ENCODE peak calls at places on chromosomes 1 and 21, in nine cellular contexts. One of them, this sample, is unnamed.

GRCh38 chr1:113811353-113811887 is 856 bp downstream of the RSBN1 start:
- DNase-seq in breast epithelium: no peak
- DNase-seq in stomach: no peak
- DNase-seq in GM12878: no peak
- DNase-seq in GM23338: peak; percentile 57
- DNase-seq in prostate gland: peak; percentile 9
- DNase-seq in suprapubic skin: no peak
- DNase-seq in spleen: peak; percentile 77
- DNase-seq in endothelial cell of umbilical vein: peak; percentile 65
- DNase-seq in this sample: no peak

GRCh38 chr1:117820096-117820495 is 109.3 kb downstream of the GDAP2 start:
- DNase-seq in breast epithelium: no peak
- DNase-seq in stomach: no peak
- DNase-seq in GM12878: no peak
- DNase-seq in GM23338: no peak
- DNase-seq in prostate gland: no peak
- DNase-seq in suprapubic skin: no peak
- DNase-seq in spleen: no peak
- DNase-seq in endothelial cell of umbilical vein: no peak
- DNase-seq in this sample: no peak

GRCh38 chr21:28393279-28393678 is 599.4 kb downstream of the LTN1 start:
- DNase-seq in breast epithelium: no peak
- DNase-seq in stomach: peak; percentile 84
- DNase-seq in GM12878: no peak
- DNase-seq in GM23338: peak; percentile 9
- DNase-seq in prostate gland: no peak
- DNase-seq in suprapubic skin: no peak
- DNase-seq in spleen: no peak
- DNase-seq in endothelial cell of umbilical vein: no peak
- DNase-seq in this sample: no peak

GRCh38 chr1:168236836-168237611 is 11.2 kb downstream of the SFT2D2 start:
- DNase-seq in breast epithelium: no peak
- DNase-seq in stomach: no peak
- DNase-seq in GM12878: no peak
- DNase-seq in GM23338: no peak
- DNase-seq in prostate gland: no peak
- DNase-seq in suprapubic skin: no peak
- DNase-seq in spleen: no peak
- DNase-seq in endothelial cell of umbilical vein: no peak
- DNase-seq in this sample: no peak

GRCh38 chr1:244210884-244211558 is 159.9 kb downstream of the ZBTB18 start:
- DNase-seq in breast epithelium: no peak
- DNase-seq in stomach: no peak
- DNase-seq in GM12878: no peak
- DNase-seq in GM23338: peak; percentile 89
- DNase-seq in prostate gland: no peak
- DNase-seq in suprapubic skin: no peak
- DNase-seq in spleen: no peak
- DNase-seq in endothelial cell of umbilical vein: no peak
- DNase-seq in this sample: no peak

GRCh38 chr1:103460496-103460895 is 65.0 kb upstream of the RNPC3 start:
- DNase-seq in breast epithelium: no peak
- DNase-seq in stomach: no peak
- DNase-seq in GM12878: no peak
- DNase-seq in GM23338: no peak
- DNase-seq in prostate gland: no peak
- DNase-seq in suprapubic skin: no peak
- DNase-seq in spleen: no peak
- DNase-seq in endothelial cell of umbilical vein: no peak
- DNase-seq in this sample: no peak

GRCh38 chr1:16717174-16718108 is 22.9 kb upstream of the RNU1-4 start:
- DNase-seq in breast epithelium: no peak
- DNase-seq in stomach: peak; percentile 24
- DNase-seq in GM12878: no peak
- DNase-seq in GM23338: no peak
- DNase-seq in prostate gland: no peak
- DNase-seq in suprapubic skin: peak; percentile 85
- DNase-seq in spleen: peak; percentile 69
- DNase-seq in endothelial cell of umbilical vein: peak; percentile 7
- DNase-seq in this sample: no peak

GRCh38 chr1:89047734-89048133 is 17.3 kb downstream of the GBP1 start:
- DNase-seq in breast epithelium: no peak
- DNase-seq in stomach: no peak
- DNase-seq in GM12878: no peak
- DNase-seq in GM23338: no peak
- DNase-seq in prostate gland: no peak
- DNase-seq in suprapubic skin: no peak
- DNase-seq in spleen: no peak
- DNase-seq in endothelial cell of umbilical vein: peak; percentile 25
- DNase-seq in this sample: no peak

GRCh38 chr21:21996891-21997290 is 998.7 kb downstream of the NCAM2 start:
- DNase-seq in breast epithelium: no peak
- DNase-seq in stomach: no peak
- DNase-seq in GM12878: no peak
- DNase-seq in GM23338: no peak
- DNase-seq in prostate gland: no peak
- DNase-seq in suprapubic skin: no peak
- DNase-seq in spleen: no peak
- DNase-seq in endothelial cell of umbilical vein: no peak
- DNase-seq in this sample: no peak

GRCh38 chr1:2346691-2347408 is 44.5 kb downstream of the MORN1 start:
- DNase-seq in breast epithelium: no peak
- DNase-seq in stomach: no peak
- DNase-seq in GM12878: no peak
- DNase-seq in GM23338: no peak
- DNase-seq in prostate gland: no peak
- DNase-seq in suprapubic skin: peak; percentile 43
- DNase-seq in spleen: peak; percentile 41
- DNase-seq in endothelial cell of umbilical vein: no peak
- DNase-seq in this sample: no peak

GRCh38 chr1:163875214-163875926 is 553.6 kb downstream of the NUF2 start:
- DNase-seq in breast epithelium: no peak
- DNase-seq in stomach: no peak
- DNase-seq in GM12878: no peak
- DNase-seq in GM23338: no peak
- DNase-seq in prostate gland: no peak
- DNase-seq in suprapubic skin: peak; percentile 86
- DNase-seq in spleen: no peak
- DNase-seq in endothelial cell of umbilical vein: peak; percentile 79
- DNase-seq in this sample: no peak

GRCh38 chr1:31669786-31670582 is 25.3 kb upstream of the PEF1 start:
- DNase-seq in breast epithelium: peak; percentile 83
- DNase-seq in stomach: peak; percentile 94
- DNase-seq in GM12878: no peak
- DNase-seq in GM23338: peak; percentile 65
- DNase-seq in prostate gland: peak; percentile 91
- DNase-seq in suprapubic skin: no peak
- DNase-seq in spleen: no peak
- DNase-seq in endothelial cell of umbilical vein: peak; percentile 77
- DNase-seq in this sample: no peak

GRCh38 chr1:245961137-245961540 is 545.9 kb downstream of the SMYD3 start:
- DNase-seq in breast epithelium: no peak
- DNase-seq in stomach: no peak
- DNase-seq in GM12878: no peak
- DNase-seq in GM23338: no peak
- DNase-seq in prostate gland: no peak
- DNase-seq in suprapubic skin: no peak
- DNase-seq in spleen: no peak
- DNase-seq in endothelial cell of umbilical vein: no peak
- DNase-seq in this sample: no peak

GRCh38 chr1:240888039-240888786 is 276.3 kb upstream of the GREM2 start:
- DNase-seq in breast epithelium: no peak
- DNase-seq in stomach: peak; percentile 57
- DNase-seq in GM12878: no peak
- DNase-seq in GM23338: peak; percentile 89
- DNase-seq in prostate gland: no peak
- DNase-seq in suprapubic skin: no peak
- DNase-seq in spleen: no peak
- DNase-seq in endothelial cell of umbilical vein: peak; percentile 36
- DNase-seq in this sample: peak; percentile 36

GRCh38 chr21:41460578-41461527 is 34.8 kb downstream of the MX1 start:
- DNase-seq in breast epithelium: peak; percentile 69
- DNase-seq in stomach: peak; percentile 84
- DNase-seq in GM12878: no peak
- DNase-seq in GM23338: peak; percentile 68
- DNase-seq in prostate gland: peak; percentile 80
- DNase-seq in suprapubic skin: peak; percentile 88
- DNase-seq in spleen: peak; percentile 90
- DNase-seq in endothelial cell of umbilical vein: peak; percentile 56
- DNase-seq in this sample: peak; percentile 33

GRCh38 chr1:155251566-155251965 is 3.7 kb downstream of the ENTREP3 start:
- DNase-seq in breast epithelium: no peak
- DNase-seq in stomach: no peak
- DNase-seq in GM12878: no peak
- DNase-seq in GM23338: no peak
- DNase-seq in prostate gland: no peak
- DNase-seq in suprapubic skin: no peak
- DNase-seq in spleen: peak; percentile 71
- DNase-seq in endothelial cell of umbilical vein: no peak
- DNase-seq in this sample: no peak

GRCh38 chr1:155247667-155248563 is 7.4 kb downstream of the ENTREP3 start:
- DNase-seq in breast epithelium: no peak
- DNase-seq in stomach: no peak
- DNase-seq in GM12878: no peak
- DNase-seq in GM23338: no peak
- DNase-seq in prostate gland: no peak
- DNase-seq in suprapubic skin: no peak
- DNase-seq in spleen: no peak
- DNase-seq in endothelial cell of umbilical vein: no peak
- DNase-seq in this sample: no peak

GRCh38 chr1:155250246-155250632 is 5.0 kb downstream of the ENTREP3 start:
- DNase-seq in breast epithelium: no peak
- DNase-seq in stomach: no peak
- DNase-seq in GM12878: no peak
- DNase-seq in GM23338: peak; percentile 36
- DNase-seq in prostate gland: no peak
- DNase-seq in suprapubic skin: no peak
- DNase-seq in spleen: no peak
- DNase-seq in endothelial cell of umbilical vein: no peak
- DNase-seq in this sample: no peak

GRCh38 chr1:155253208-155253607 is 2.1 kb downstream of the ENTREP3 start:
- DNase-seq in breast epithelium: no peak
- DNase-seq in stomach: no peak
- DNase-seq in GM12878: no peak
- DNase-seq in GM23338: peak; percentile 28
- DNase-seq in prostate gland: no peak
- DNase-seq in suprapubic skin: no peak
- DNase-seq in spleen: peak; percentile 30
- DNase-seq in endothelial cell of umbilical vein: no peak
- DNase-seq in this sample: no peak

GRCh38 chr1:155250633-155251449 is 4.4 kb downstream of the ENTREP3 start:
- DNase-seq in breast epithelium: peak; percentile 86
- DNase-seq in stomach: peak; percentile 94
- DNase-seq in GM12878: peak; percentile 57
- DNase-seq in GM23338: peak; percentile 97
- DNase-seq in prostate gland: peak; percentile 87
- DNase-seq in suprapubic skin: peak; percentile 94
- DNase-seq in spleen: peak; percentile 99
- DNase-seq in endothelial cell of umbilical vein: peak; percentile 89
- DNase-seq in this sample: no peak
- TF ChIP-seq POLR2AphosphoS5 in breast epithelium: peak; percentile 66
- TF ChIP-seq POLR2AphosphoS5 in stomach: peak; percentile 88
- TF ChIP-seq POLR2AphosphoS5 in GM12878: no peak
- TF ChIP-seq POLR2AphosphoS5 in GM23338: no peak
- TF ChIP-seq POLR2AphosphoS5 in prostate gland: peak; percentile 73
- TF ChIP-seq POLR2AphosphoS5 in suprapubic skin: no peak
- TF ChIP-seq POLR2AphosphoS5 in spleen: peak; percentile 73
- TF ChIP-seq POLR2AphosphoS5 in endothelial cell of umbilical vein: no peak
- TF ChIP-seq POLR2AphosphoS5 in this sample: peak; percentile 24

GRCh38 chr1:81802601-81803422 is 2.1 kb downstream of the ADGRL2 start:
- DNase-seq in breast epithelium: peak; percentile 54
- DNase-seq in stomach: peak; percentile 69
- DNase-seq in GM12878: no peak
- DNase-seq in GM23338: peak; percentile 58
- DNase-seq in prostate gland: peak; percentile 74
- DNase-seq in suprapubic skin: peak; percentile 84
- DNase-seq in spleen: peak; percentile 78
- DNase-seq in endothelial cell of umbilical vein: peak; percentile 77
- DNase-seq in this sample: no peak
- TF ChIP-seq CTCF in breast epithelium: no peak
- TF ChIP-seq CTCF in stomach: peak; percentile 32
- TF ChIP-seq CTCF in GM12878: no peak
- TF ChIP-seq CTCF in GM23338: no peak
- TF ChIP-seq CTCF in prostate gland: peak; percentile 60
- TF ChIP-seq CTCF in suprapubic skin: peak; percentile 36
- TF ChIP-seq CTCF in spleen: peak; percentile 39
- TF ChIP-seq CTCF in endothelial cell of umbilical vein: peak; percentile 42
- TF ChIP-seq CTCF in this sample: peak; percentile 69

GRCh38 chr1:181119076-181119989 is 30.8 kb downstream of the IER5 start:
- DNase-seq in breast epithelium: peak; percentile 95
- DNase-seq in stomach: no peak
- DNase-seq in GM12878: no peak
- DNase-seq in GM23338: no peak
- DNase-seq in prostate gland: peak; percentile 44
- DNase-seq in suprapubic skin: peak; percentile 84
- DNase-seq in spleen: no peak
- DNase-seq in endothelial cell of umbilical vein: no peak
- DNase-seq in this sample: no peak
- H3K4me3 ChIP-seq in breast epithelium: no peak overlapping the region
- H3K4me3 ChIP-seq in stomach: no peak overlapping the region
- H3K4me3 ChIP-seq in GM12878: no peak overlapping the region
- H3K4me3 ChIP-seq in GM23338: no peak overlapping the region
- H3K4me3 ChIP-seq in prostate gland: no peak overlapping the region
- H3K4me3 ChIP-seq in suprapubic skin: no peak overlapping the region
- H3K4me3 ChIP-seq in spleen: no peak overlapping the region
- H3K4me3 ChIP-seq in endothelial cell of umbilical vein: no peak overlapping the region
- H3K4me3 ChIP-seq in this sample: no peak overlapping the region

GRCh38 chr1:75471245-75471644 is 139.7 kb downstream of the SLC44A5 start:
- DNase-seq in breast epithelium: no peak
- DNase-seq in stomach: no peak
- DNase-seq in GM12878: no peak
- DNase-seq in GM23338: peak; percentile 4
- DNase-seq in prostate gland: no peak
- DNase-seq in suprapubic skin: no peak
- DNase-seq in spleen: no peak
- DNase-seq in endothelial cell of umbilical vein: no peak
- DNase-seq in this sample: no peak

GRCh38 chr1:75470448-75470847 is 140.5 kb downstream of the SLC44A5 start:
- DNase-seq in breast epithelium: no peak
- DNase-seq in stomach: no peak
- DNase-seq in GM12878: no peak
- DNase-seq in GM23338: no peak
- DNase-seq in prostate gland: no peak
- DNase-seq in suprapubic skin: no peak
- DNase-seq in spleen: no peak
- DNase-seq in endothelial cell of umbilical vein: no peak
- DNase-seq in this sample: no peak

GRCh38 chr1:75472971-75473603 is 137.8 kb downstream of the SLC44A5 start:
- DNase-seq in breast epithelium: no peak
- DNase-seq in stomach: no peak
- DNase-seq in GM12878: no peak
- DNase-seq in GM23338: no peak
- DNase-seq in prostate gland: no peak
- DNase-seq in suprapubic skin: no peak
- DNase-seq in spleen: no peak
- DNase-seq in endothelial cell of umbilical vein: peak; percentile 80
- DNase-seq in this sample: no peak

GRCh38 chr1:75469586-75470173 is 141.2 kb downstream of the SLC44A5 start:
- DNase-seq in breast epithelium: no peak
- DNase-seq in stomach: no peak
- DNase-seq in GM12878: no peak
- DNase-seq in GM23338: no peak
- DNase-seq in prostate gland: no peak
- DNase-seq in suprapubic skin: no peak
- DNase-seq in spleen: no peak
- DNase-seq in endothelial cell of umbilical vein: no peak
- DNase-seq in this sample: no peak

GRCh38 chr1:75472089-75472970 is 138.6 kb downstream of the SLC44A5 start:
- DNase-seq in breast epithelium: no peak
- DNase-seq in stomach: no peak
- DNase-seq in GM12878: no peak
- DNase-seq in GM23338: no peak
- DNase-seq in prostate gland: no peak
- DNase-seq in suprapubic skin: no peak
- DNase-seq in spleen: no peak
- DNase-seq in endothelial cell of umbilical vein: peak; percentile 35
- DNase-seq in this sample: no peak
- TF ChIP-seq POLR2AphosphoS5 in breast epithelium: no peak
- TF ChIP-seq POLR2AphosphoS5 in stomach: no peak
- TF ChIP-seq POLR2AphosphoS5 in GM12878: no peak
- TF ChIP-seq POLR2AphosphoS5 in GM23338: no peak
- TF ChIP-seq POLR2AphosphoS5 in prostate gland: no peak
- TF ChIP-seq POLR2AphosphoS5 in suprapubic skin: no peak
- TF ChIP-seq POLR2AphosphoS5 in spleen: no peak
- TF ChIP-seq POLR2AphosphoS5 in endothelial cell of umbilical vein: no peak
- TF ChIP-seq POLR2AphosphoS5 in this sample: no peak

This sample was measured in Panc1.